ENCODE peak calls at places on chromosomes 1 and 21, in six cellular contexts. I is body of pancreas, L is pons, E is NCI-H2171, K is T-helper 2 cell, Z is lower lobe of right lung. V is an unnamed sample.

GRCh38 chr1:36269408-36269838 is 36.7 kb upstream of the SH3D21 start:
- DNase-seq in I (peak), L (no peak), E (no peak), K (no peak), Z (peak), V (no peak)

GRCh38 chr1:226643701-226644540 is 95.2 kb downstream of the ITPKB start:
- DNase-seq in I (peak), L (no peak), E (no peak), K (no peak), Z (peak), V (no peak)

GRCh38 chr1:33985166-33985565 is 121.3 kb downstream of the HMGB4 start:
- DNase-seq in I (no peak), L (no peak), E (no peak), K (no peak), Z (no peak), V (peak)

GRCh38 chr21:37220433-37220980 is 46.6 kb downstream of the VPS26C start:
- DNase-seq in I (peak), L (peak), E (peak), K (peak), Z (no peak), V (no peak)

GRCh38 chr1:183505338-183506089 is 33.2 kb downstream of the SMG7 start:
- DNase-seq in I (no peak), L (no peak), E (no peak), K (no peak), Z (no peak), V (no peak)

GRCh38 chr1:3017440-3018050 is 3.7 kb upstream of the ACTRT2 start:
- DNase-seq in I (peak), L (no peak), E (no peak), K (no peak), Z (no peak), V (no peak)

GRCh38 chr1:30868833-30869435 is 39.6 kb downstream of the SDC3 start:
- DNase-seq in I (no peak), L (no peak), E (no peak), K (no peak), Z (no peak), V (no peak)

GRCh38 chr1:155979525-155980343 is 1.4 kb upstream of the ARHGEF2 start:
- DNase-seq in I (no peak), L (no peak), E (no peak), K (no peak), Z (no peak), V (peak)

GRCh38 chr1:91617242-91617837 is 116.7 kb downstream of the CDC7 start:
- DNase-seq in I (peak), L (no peak), E (no peak), K (no peak), Z (peak), V (peak)

GRCh38 chr1:61071205-61071830 is 11.0 kb upstream of the NFIA start:
- DNase-seq in I (no peak), L (no peak), E (no peak), K (no peak), Z (no peak), V (no peak)

GRCh38 chr1:198620951-198621824 is 17.7 kb upstream of the PTPRC start:
- DNase-seq in I (no peak), L (peak), E (no peak), K (peak), Z (peak), V (no peak)

GRCh38 chr1:170680428-170680827 is 16.5 kb downstream of the PRRX1 start:
- DNase-seq in I (no peak), L (no peak), E (no peak), K (no peak), Z (no peak), V (peak)